ENCODE peak calls at places on chromosomes 3 and 15, in ten cellular contexts. One of them, this sample, is unnamed.

GRCh38 chr3:32129832-32130231 is 23.4 kb downstream of the GPD1L start:
- DNase-seq in NCI-H774: no peak
- DNase-seq in HEK293T: no peak
- DNase-seq in GOT3: no peak
- DNase-seq in HuH-7.5: no peak
- DNase-seq in nephron progenitor cell: no peak
- DNase-seq in Daoy: no peak
- DNase-seq in iris pigment epithelial cell: no peak
- DNase-seq in EH: no peak
- DNase-seq in stimulated activated CD4-positive, alpha-beta T cell treated with anti-CD3 and anti-CD28 coated beads, Interleukin-4, amount 100 ng/mL, for 4 hours: no peak
- DNase-seq in this sample: no peak

GRCh38 chr3:70820397-70820796 is 508.0 kb upstream of the MDFIC2 start:
- DNase-seq in iris pigment epithelial cell: no peak
- DNase-seq in EH: no peak
- DNase-seq in Daoy: peak
- DNase-seq in stimulated activated CD4-positive, alpha-beta T cell treated with anti-CD3 and anti-CD28 coated beads, Interleukin-4, amount 100 ng/mL, for 4 hours: no peak
- DNase-seq in GOT3: no peak
- DNase-seq in nephron progenitor cell: no peak
- DNase-seq in NCI-H774: no peak
- DNase-seq in HuH-7.5: no peak
- DNase-seq in HEK293T: no peak
- DNase-seq in this sample: no peak

GRCh38 chr3:194140520-194141414 is 4.8 kb downstream of the HES1 start:
- DNase-seq in NCI-H774: peak
- DNase-seq in HuH-7.5: peak
- DNase-seq in EH: peak
- DNase-seq in nephron progenitor cell: peak
- DNase-seq in GOT3: no peak
- DNase-seq in Daoy: peak
- DNase-seq in stimulated activated CD4-positive, alpha-beta T cell treated with anti-CD3 and anti-CD28 coated beads, Interleukin-4, amount 100 ng/mL, for 4 hours: no peak
- DNase-seq in HEK293T: peak
- DNase-seq in iris pigment epithelial cell: peak
- DNase-seq in this sample: no peak

GRCh38 chr15:63608989-63609388 is 11.8 kb downstream of the FBXL22 start:
- DNase-seq in iris pigment epithelial cell: no peak
- DNase-seq in EH: no peak
- DNase-seq in GOT3: no peak
- DNase-seq in HuH-7.5: no peak
- DNase-seq in Daoy: no peak
- DNase-seq in nephron progenitor cell: no peak
- DNase-seq in stimulated activated CD4-positive, alpha-beta T cell treated with anti-CD3 and anti-CD28 coated beads, Interleukin-4, amount 100 ng/mL, for 4 hours: no peak
- DNase-seq in HEK293T: no peak
- DNase-seq in NCI-H774: no peak
- DNase-seq in this sample: no peak

GRCh38 chr3:69422751-69423150 is 36.9 kb upstream of the FRMD4B start:
- DNase-seq in GOT3: no peak
- DNase-seq in HuH-7.5: no peak
- DNase-seq in iris pigment epithelial cell: peak
- DNase-seq in EH: peak
- DNase-seq in nephron progenitor cell: no peak
- DNase-seq in stimulated activated CD4-positive, alpha-beta T cell treated with anti-CD3 and anti-CD28 coated beads, Interleukin-4, amount 100 ng/mL, for 4 hours: no peak
- DNase-seq in NCI-H774: no peak
- DNase-seq in HEK293T: no peak
- DNase-seq in Daoy: no peak
- DNase-seq in this sample: no peak

GRCh38 chr3:155229086-155229485 is 64.4 kb downstream of the STRIT1 start:
- DNase-seq in nephron progenitor cell: no peak
- DNase-seq in NCI-H774: no peak
- DNase-seq in stimulated activated CD4-positive, alpha-beta T cell treated with anti-CD3 and anti-CD28 coated beads, Interleukin-4, amount 100 ng/mL, for 4 hours: no peak
- DNase-seq in EH: no peak
- DNase-seq in Daoy: no peak
- DNase-seq in iris pigment epithelial cell: no peak
- DNase-seq in HuH-7.5: no peak
- DNase-seq in GOT3: no peak
- DNase-seq in HEK293T: no peak
- DNase-seq in this sample: no peak

GRCh38 chr3:66577804-66578203 is 77.0 kb upstream of the LRIG1 start:
- DNase-seq in NCI-H774: no peak
- DNase-seq in nephron progenitor cell: no peak
- DNase-seq in iris pigment epithelial cell: no peak
- DNase-seq in Daoy: no peak
- DNase-seq in stimulated activated CD4-positive, alpha-beta T cell treated with anti-CD3 and anti-CD28 coated beads, Interleukin-4, amount 100 ng/mL, for 4 hours: no peak
- DNase-seq in HuH-7.5: no peak
- DNase-seq in GOT3: no peak
- DNase-seq in HEK293T: no peak
- DNase-seq in EH: no peak
- DNase-seq in this sample: no peak

GRCh38 chr3:181709537-181710279 is 2.0 kb upstream of the SOX2 start:
- DNase-seq in Daoy: peak
- DNase-seq in HEK293T: no peak
- DNase-seq in iris pigment epithelial cell: peak
- DNase-seq in GOT3: peak
- DNase-seq in HuH-7.5: peak
- DNase-seq in NCI-H774: peak
- DNase-seq in stimulated activated CD4-positive, alpha-beta T cell treated with anti-CD3 and anti-CD28 coated beads, Interleukin-4, amount 100 ng/mL, for 4 hours: no peak
- DNase-seq in nephron progenitor cell: peak
- DNase-seq in EH: peak
- DNase-seq in this sample: peak

GRCh38 chr3:23712656-23713559 is 92.8 kb upstream of the UBE2E1 start:
- DNase-seq in NCI-H774: no peak
- DNase-seq in iris pigment epithelial cell: peak
- DNase-seq in HEK293T: no peak
- DNase-seq in EH: peak
- DNase-seq in GOT3: peak
- DNase-seq in stimulated activated CD4-positive, alpha-beta T cell treated with anti-CD3 and anti-CD28 coated beads, Interleukin-4, amount 100 ng/mL, for 4 hours: no peak
- DNase-seq in HuH-7.5: no peak
- DNase-seq in Daoy: peak
- DNase-seq in nephron progenitor cell: peak
- DNase-seq in this sample: no peak

GRCh38 chr3:184129012-184129411 is 6.1 kb upstream of the EIF2B5 start:
- DNase-seq in GOT3: no peak
- DNase-seq in Daoy: peak
- DNase-seq in NCI-H774: peak
- DNase-seq in EH: peak
- DNase-seq in iris pigment epithelial cell: peak
- DNase-seq in stimulated activated CD4-positive, alpha-beta T cell treated with anti-CD3 and anti-CD28 coated beads, Interleukin-4, amount 100 ng/mL, for 4 hours: no peak
- DNase-seq in HEK293T: peak
- DNase-seq in nephron progenitor cell: peak
- DNase-seq in HuH-7.5: no peak
- DNase-seq in this sample: no peak

GRCh38 chr3:109647985-109648384 is 310.6 kb upstream of the DPPA4 start:
- DNase-seq in iris pigment epithelial cell: no peak
- DNase-seq in stimulated activated CD4-positive, alpha-beta T cell treated with anti-CD3 and anti-CD28 coated beads, Interleukin-4, amount 100 ng/mL, for 4 hours: no peak
- DNase-seq in GOT3: no peak
- DNase-seq in HEK293T: no peak
- DNase-seq in Daoy: no peak
- DNase-seq in nephron progenitor cell: no peak
- DNase-seq in EH: no peak
- DNase-seq in HuH-7.5: no peak
- DNase-seq in NCI-H774: no peak
- DNase-seq in this sample: no peak